ENCODE peak calls at places on chromosomes 13 and 19, in four cellular contexts. One of them, this sample, is unnamed.

GRCh38 chr13:101026736-101027398 is 352.3 kb upstream of the TMTC4 start:
- DNase-seq in esophagus muscularis mucosa: no peak
- DNase-seq in heart right ventricle: no peak
- DNase-seq in AG04450: no peak
- DNase-seq in this sample: no peak

GRCh38 chr13:110628477-110628793 is 13.1 kb downstream of the NAXD start:
- DNase-seq in esophagus muscularis mucosa: peak
- DNase-seq in heart right ventricle: no peak
- DNase-seq in AG04450: no peak
- DNase-seq in this sample: peak

GRCh38 chr19:2469102-2469914 is 6.6 kb upstream of the GADD45B start:
- DNase-seq in esophagus muscularis mucosa: no peak
- DNase-seq in heart right ventricle: no peak
- DNase-seq in AG04450: no peak
- DNase-seq in this sample: peak

GRCh38 chr13:81990652-81991051 is 1649.7 kb upstream of the SPRY2 start:
- DNase-seq in esophagus muscularis mucosa: no peak
- DNase-seq in heart right ventricle: no peak
- DNase-seq in AG04450: no peak
- DNase-seq in this sample: no peak

GRCh38 chr13:39779337-39780270 is 124.1 kb downstream of the COG6 start:
- DNase-seq in esophagus muscularis mucosa: no peak
- DNase-seq in heart right ventricle: no peak
- DNase-seq in AG04450: no peak
- DNase-seq in this sample: peak

GRCh38 chr13:79369226-79369625 is 36.8 kb downstream of the RBM26 start:
- DNase-seq in esophagus muscularis mucosa: no peak
- DNase-seq in heart right ventricle: no peak
- DNase-seq in AG04450: no peak
- DNase-seq in this sample: peak

GRCh38 chr19:50242586-50242985 is 39.2 kb downstream of the MYH14 start:
- DNase-seq in esophagus muscularis mucosa: no peak
- DNase-seq in heart right ventricle: no peak
- DNase-seq in AG04450: no peak
- DNase-seq in this sample: no peak

GRCh38 chr13:44078806-44079378 is 199.2 kb downstream of the LACC1 start:
- DNase-seq in esophagus muscularis mucosa: no peak
- DNase-seq in heart right ventricle: no peak
- DNase-seq in AG04450: no peak
- DNase-seq in this sample: no peak

GRCh38 chr19:16834747-16835146 is 5.5 kb downstream of the SIN3B start:
- DNase-seq in esophagus muscularis mucosa: no peak
- DNase-seq in heart right ventricle: no peak
- DNase-seq in AG04450: no peak
- DNase-seq in this sample: no peak

GRCh38 chr13:111906306-111906705 is 160.6 kb upstream of the SOX1 start:
- DNase-seq in esophagus muscularis mucosa: peak
- DNase-seq in heart right ventricle: no peak
- DNase-seq in AG04450: no peak
- DNase-seq in this sample: no peak

GRCh38 chr19:41189425-41190065 is 3.5 kb upstream of the CYP2S1 start:
- DNase-seq in esophagus muscularis mucosa: no peak
- DNase-seq in heart right ventricle: no peak
- DNase-seq in AG04450: no peak
- DNase-seq in this sample: peak

GRCh38 chr19:51325161-51325979 is 13.9 kb downstream of the IGLON5 start:
- DNase-seq in esophagus muscularis mucosa: no peak
- DNase-seq in heart right ventricle: no peak
- DNase-seq in AG04450: no peak
- DNase-seq in this sample: no peak

GRCh38 chr13:109778102-109778542 is 8.3 kb downstream of the IRS2 start:
- DNase-seq in esophagus muscularis mucosa: peak
- DNase-seq in heart right ventricle: no peak
- DNase-seq in AG04450: no peak
- DNase-seq in this sample: peak

GRCh38 chr19:44303976-44304568 is 753 bp downstream of the ZNF235 start:
- DNase-seq in esophagus muscularis mucosa: no peak
- DNase-seq in heart right ventricle: no peak
- DNase-seq in AG04450: no peak
- DNase-seq in this sample: peak

GRCh38 chr19:17841810-17842662 is 5.7 kb downstream of the JAK3 start:
- DNase-seq in esophagus muscularis mucosa: no peak
- DNase-seq in heart right ventricle: peak
- DNase-seq in AG04450: no peak
- DNase-seq in this sample: peak

GRCh38 chr19:48186015-48186414 is 15.5 kb downstream of the ZSWIM9 start:
- DNase-seq in esophagus muscularis mucosa: no peak
- DNase-seq in heart right ventricle: no peak
- DNase-seq in AG04450: no peak
- DNase-seq in this sample: no peak

GRCh38 chr13:36251528-36251927 is 37.2 kb upstream of the SOHLH2 start:
- DNase-seq in esophagus muscularis mucosa: no peak
- DNase-seq in heart right ventricle: no peak
- DNase-seq in AG04450: no peak
- DNase-seq in this sample: no peak

GRCh38 chr19:3366761-3367571 is 583 bp downstream of the NFIC start:
- DNase-seq in esophagus muscularis mucosa: no peak
- DNase-seq in heart right ventricle: peak
- DNase-seq in AG04450: no peak
- DNase-seq in this sample: no peak

GRCh38 chr19:4369888-4370260 is 26.5 kb downstream of the MPND start:
- DNase-seq in esophagus muscularis mucosa: no peak
- DNase-seq in heart right ventricle: peak
- DNase-seq in AG04450: no peak
- DNase-seq in this sample: peak

GRCh38 chr19:11168568-11168967 is 13.0 kb upstream of the SPC24 start:
- DNase-seq in esophagus muscularis mucosa: no peak
- DNase-seq in heart right ventricle: no peak
- DNase-seq in AG04450: peak
- DNase-seq in this sample: peak

GRCh38 chr19:2716275-2716650 is 4.9 kb downstream of the DIRAS1 start:
- DNase-seq in esophagus muscularis mucosa: no peak
- DNase-seq in heart right ventricle: no peak
- DNase-seq in AG04450: no peak
- DNase-seq in this sample: no peak

GRCh38 chr19:51891193-51891747 is 3.5 kb upstream of the ZNF577 start:
- DNase-seq in esophagus muscularis mucosa: no peak
- DNase-seq in heart right ventricle: no peak
- DNase-seq in AG04450: no peak
- DNase-seq in this sample: peak

GRCh38 chr19:5987077-5987818 is 9.3 kb upstream of the RANBP3 start:
- DNase-seq in esophagus muscularis mucosa: no peak
- DNase-seq in heart right ventricle: no peak
- DNase-seq in AG04450: peak
- DNase-seq in this sample: peak

GRCh38 chr13:50319603-50320296 is 304.5 kb downstream of the KCNRG start:
- DNase-seq in esophagus muscularis mucosa: no peak
- DNase-seq in heart right ventricle: no peak
- DNase-seq in AG04450: no peak
- DNase-seq in this sample: peak

GRCh38 chr13:85896516-85897450 is 97.6 kb upstream of the SLITRK6 start:
- DNase-seq in esophagus muscularis mucosa: no peak
- DNase-seq in heart right ventricle: no peak
- DNase-seq in AG04450: no peak
- DNase-seq in this sample: no peak

GRCh38 chr19:33950141-33950805 is 153.6 kb downstream of the KCTD15 start:
- DNase-seq in esophagus muscularis mucosa: peak
- DNase-seq in heart right ventricle: no peak
- DNase-seq in AG04450: no peak
- DNase-seq in this sample: no peak

GRCh38 chr13:58574791-58575190 is 943.2 kb downstream of the PCDH17 start:
- DNase-seq in esophagus muscularis mucosa: no peak
- DNase-seq in heart right ventricle: no peak
- DNase-seq in AG04450: no peak
- DNase-seq in this sample: no peak

GRCh38 chr13:109256866-109257760 is 529.3 kb downstream of the IRS2 start:
- DNase-seq in esophagus muscularis mucosa: no peak
- DNase-seq in heart right ventricle: no peak
- DNase-seq in AG04450: peak
- DNase-seq in this sample: peak

GRCh38 chr13:80604094-80604493 is 263.2 kb upstream of the SPRY2 start:
- DNase-seq in esophagus muscularis mucosa: no peak
- DNase-seq in heart right ventricle: no peak
- DNase-seq in AG04450: no peak
- DNase-seq in this sample: no peak

GRCh38 chr19:7595466-7596133 is at the start of gene CAMSAP3:
- DNase-seq in esophagus muscularis mucosa: no peak
- DNase-seq in heart right ventricle: no peak
- DNase-seq in AG04450: no peak
- DNase-seq in this sample: peak

GRCh38 chr13:38180100-38180499 is 169.6 kb upstream of the UFM1 start:
- DNase-seq in esophagus muscularis mucosa: no peak
- DNase-seq in heart right ventricle: no peak
- DNase-seq in AG04450: no peak
- DNase-seq in this sample: no peak

GRCh38 chr13:114249062-114249461 is 14.4 kb downstream of the CDC16 start:
- DNase-seq in esophagus muscularis mucosa: no peak
- DNase-seq in heart right ventricle: no peak
- DNase-seq in AG04450: no peak
- DNase-seq in this sample: no peak

GRCh38 chr13:44306401-44307192 is 67.0 kb upstream of the SERP2 start:
- DNase-seq in esophagus muscularis mucosa: no peak
- DNase-seq in heart right ventricle: peak
- DNase-seq in AG04450: peak
- DNase-seq in this sample: peak

GRCh38 chr13:42355841-42356575 is 84.1 kb downstream of the AKAP11 start:
- DNase-seq in esophagus muscularis mucosa: peak
- DNase-seq in heart right ventricle: no peak
- DNase-seq in AG04450: no peak
- DNase-seq in this sample: no peak

GRCh38 chr13:42363941-42364612 is 92.1 kb downstream of the AKAP11 start:
- DNase-seq in esophagus muscularis mucosa: peak
- DNase-seq in heart right ventricle: no peak
- DNase-seq in AG04450: no peak
- DNase-seq in this sample: peak

GRCh38 chr13:42364613-42365000 is 92.7 kb downstream of the AKAP11 start:
- DNase-seq in esophagus muscularis mucosa: peak
- DNase-seq in heart right ventricle: no peak
- DNase-seq in AG04450: no peak
- DNase-seq in this sample: no peak

GRCh38 chr13:42361701-42362100 is 89.7 kb downstream of the AKAP11 start:
- DNase-seq in esophagus muscularis mucosa: no peak
- DNase-seq in heart right ventricle: no peak
- DNase-seq in AG04450: no peak
- DNase-seq in this sample: no peak

GRCh38 chr13:42360046-42360445 is 88.1 kb downstream of the AKAP11 start:
- DNase-seq in esophagus muscularis mucosa: no peak
- DNase-seq in heart right ventricle: no peak
- DNase-seq in AG04450: no peak
- DNase-seq in this sample: no peak
- H3K4me3 ChIP-seq in esophagus muscularis mucosa: no peak
- H3K4me3 ChIP-seq in heart right ventricle: no peak
- H3K4me3 ChIP-seq in AG04450: no peak
- H3K4me3 ChIP-seq in this sample: no peak

DNA sequence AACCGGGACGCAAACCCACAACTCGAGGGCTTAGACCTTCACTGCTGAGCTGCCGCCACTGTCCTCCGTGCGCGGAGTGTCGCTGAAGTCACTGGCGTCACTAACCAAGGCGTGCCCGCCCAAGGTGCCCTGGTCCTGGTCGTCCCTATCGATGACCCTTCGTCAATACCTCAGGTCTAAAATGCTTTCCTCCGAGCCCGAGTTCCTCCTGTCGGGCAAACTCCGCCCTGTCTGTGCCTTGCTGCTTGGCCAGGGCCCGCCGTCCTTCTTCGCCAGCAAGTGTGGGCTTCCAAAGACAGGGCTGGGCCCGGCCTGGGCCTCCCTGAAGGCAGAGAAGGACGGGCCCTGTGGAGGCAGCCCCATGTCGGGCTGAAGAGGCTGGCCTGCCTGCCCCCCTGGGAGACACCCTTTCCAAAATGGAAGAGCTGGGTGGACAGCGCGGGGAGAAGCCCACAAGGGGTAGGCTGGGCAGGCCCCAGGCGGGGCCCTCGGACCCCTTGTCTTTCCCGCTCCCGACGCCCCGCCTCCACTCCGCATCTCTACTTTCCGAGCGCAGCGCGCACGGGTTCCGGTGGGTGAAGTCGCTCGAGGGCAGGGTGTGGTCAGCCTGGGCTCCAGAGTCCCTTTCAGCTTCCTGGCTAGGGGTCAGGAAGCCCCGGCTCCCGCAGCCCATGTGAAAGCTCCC is 13.4 kb downstream of the RB1 start:
- DNase-seq in esophagus muscularis mucosa: no peak
- DNase-seq in heart right ventricle: peak
- DNase-seq in AG04450: no peak
- DNase-seq in this sample: no peak
- TF ChIP-seq CTCF in esophagus muscularis mucosa: no peak
- TF ChIP-seq CTCF in heart right ventricle: no peak
- TF ChIP-seq CTCF in AG04450: no peak
- TF ChIP-seq CTCF in this sample: no peak

DNA sequence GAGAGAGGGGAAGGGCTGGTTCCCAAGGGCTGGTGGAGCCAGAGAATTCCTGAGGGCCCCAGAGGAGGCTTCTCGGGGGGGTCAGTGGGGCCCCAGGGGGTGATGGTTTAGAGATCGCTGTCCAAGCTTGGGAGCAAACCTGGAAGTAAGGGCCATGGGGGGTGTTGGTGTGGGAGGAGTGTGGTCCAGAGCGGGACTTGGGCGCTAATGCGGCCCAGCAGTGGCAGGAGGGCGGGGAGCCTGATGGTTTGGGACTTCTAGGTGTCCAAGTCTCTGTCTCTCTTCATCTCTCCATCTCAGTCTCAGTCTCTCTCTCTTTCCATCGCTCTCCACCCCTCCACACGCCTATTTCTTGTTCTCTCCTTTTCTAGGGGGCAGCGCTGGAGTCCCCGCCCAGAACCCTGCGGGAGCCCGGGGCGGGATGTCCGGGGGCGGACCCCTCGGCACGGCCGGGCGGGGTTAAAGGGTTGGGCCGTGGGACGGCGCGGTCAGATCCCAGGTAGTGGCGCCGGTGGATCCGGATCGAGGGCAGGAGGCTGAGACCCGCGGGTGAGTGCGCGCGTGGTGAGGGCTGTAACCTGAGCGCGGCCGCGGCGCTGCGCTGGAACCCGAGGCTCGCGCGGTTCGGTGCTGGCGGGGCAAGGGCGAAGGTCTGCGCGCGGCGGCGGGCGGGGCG is at the start of gene CYP4F22:
- DNase-seq in esophagus muscularis mucosa: no peak
- DNase-seq in heart right ventricle: peak
- DNase-seq in AG04450: no peak
- DNase-seq in this sample: no peak
- H3K4me3 ChIP-seq in esophagus muscularis mucosa: peak
- H3K4me3 ChIP-seq in heart right ventricle: peak
- H3K4me3 ChIP-seq in AG04450: no peak
- H3K4me3 ChIP-seq in this sample: no peak

DNA sequence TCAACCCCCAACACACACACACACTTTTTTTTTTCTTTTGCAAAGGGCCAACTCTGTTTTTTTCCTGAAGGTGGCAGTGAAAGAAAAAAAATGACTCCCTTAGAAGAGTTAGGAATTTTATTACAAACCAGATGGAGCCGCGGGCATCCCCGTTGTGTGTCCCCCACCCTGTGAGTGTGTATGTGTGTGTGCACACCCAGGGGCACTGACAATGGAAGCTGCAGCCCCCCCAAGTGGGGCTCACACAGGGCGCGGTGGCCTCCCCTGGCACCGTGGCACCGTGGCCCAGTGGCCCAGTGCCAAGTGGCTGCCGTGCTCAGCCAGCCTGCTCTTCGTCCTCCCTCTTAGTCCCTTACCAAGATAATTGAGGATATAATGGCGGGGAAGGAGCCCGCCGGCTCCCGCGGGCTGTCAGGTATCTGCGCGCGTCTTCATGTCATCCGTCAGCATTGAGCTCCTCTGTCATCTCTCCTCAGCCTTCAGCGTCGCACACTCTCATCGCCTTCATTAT is 314.1 kb downstream of the ZNF536 start:
- DNase-seq in esophagus muscularis mucosa: no peak
- DNase-seq in heart right ventricle: no peak
- DNase-seq in AG04450: no peak
- DNase-seq in this sample: no peak
- TF ChIP-seq CTCF in esophagus muscularis mucosa: peak
- TF ChIP-seq CTCF in heart right ventricle: peak
- TF ChIP-seq CTCF in AG04450: no peak
- TF ChIP-seq CTCF in this sample: peak